ENCODE peak calls at places on chromosome 19, in ten cellular contexts. Q is uterus, D is cardiac muscle cell, M is lower lobe of right lung, N is lung, V is GM13976, A is sigmoid colon, F is RWPE2, X is Peyer's patch, P is transverse colon. O is an unnamed sample.

GRCh38 chr19:38875656-38876345 is 2.3 kb downstream of the RINL start:
- DNase-seq in D (no peak), F (no peak), P (no peak), M (no peak), X (no peak), Q (no peak), A (no peak), N (no peak), V (no peak), O (no peak)

GRCh38 chr19:16361254-16361653 is 36.6 kb downstream of the KLF2 start:
- DNase-seq in P (no peak), V (no peak), A (peak; percentile 81), M (no peak), F (no peak), X (no peak), Q (no peak), N (no peak), D (no peak), O (no peak)

GRCh38 chr19:9940778-9941177 is 4.5 kb upstream of the OLFM2 start:
- DNase-seq in D (no peak), F (no peak), M (no peak), V (no peak), Q (no peak), N (no peak), A (no peak), X (no peak), P (no peak), O (no peak)

GRCh38 chr19:32254128-32254527 is 91.3 kb upstream of the ZNF507 start:
- DNase-seq in N (no peak), X (no peak), F (no peak), A (no peak), D (no peak), Q (no peak), V (no peak), P (no peak), M (no peak), O (no peak)

GRCh38 chr19:31905980-31906948 is 439.1 kb upstream of the ZNF507 start:
- DNase-seq in F (no peak), A (peak; percentile 72), Q (peak; percentile 58), D (no peak), P (peak; percentile 9), X (no peak), V (no peak), M (peak; percentile 49), N (peak; percentile 49), O (no peak)

GRCh38 chr19:47704656-47705055 is 8.6 kb upstream of the EHD2 start:
- DNase-seq in N (no peak), A (no peak), P (no peak), F (no peak), M (no peak), D (no peak), Q (no peak), V (no peak), X (no peak), O (no peak)

GRCh38 chr19:3075605-3076431 is 13.5 kb upstream of the TLE5 start:
- DNase-seq in M (peak; percentile 79), F (no peak), P (peak; percentile 75), X (peak; percentile 62), A (no peak), V (peak; percentile 89), D (peak; percentile 61), Q (no peak), N (peak; percentile 58), O (no peak)

GRCh38 chr19:43525836-43526771 is 897 bp downstream of the ETHE1 start:
- DNase-seq in M (peak; percentile 53), V (no peak), D (peak; percentile 49), N (no peak), X (peak; percentile 48), F (no peak), Q (no peak), A (no peak), P (peak; percentile 86), O (no peak)

GRCh38 chr19:53600217-53600616 is 31.6 kb upstream of the DPRX start:
- DNase-seq in A (no peak), V (no peak), D (no peak), N (no peak), Q (no peak), P (no peak), X (no peak), M (no peak), F (no peak), O (no peak)

GRCh38 chr19:13953021-13953531 is 767 bp downstream of the DCAF15 start:
- DNase-seq in M (no peak), D (no peak), V (no peak), P (peak; percentile 76), A (peak; percentile 66), F (no peak), N (no peak), Q (no peak), X (no peak), O (peak; percentile 18)

GRCh38 chr19:7159105-7159933 is 89.8 kb downstream of the ZNF557 start:
- DNase-seq in Q (peak; percentile 96), X (no peak), N (no peak), F (no peak), D (peak; percentile 48), P (peak; percentile 40), V (no peak), M (no peak), A (peak; percentile 96), O (peak; percentile 55)

GRCh38 chr19:15112385-15112784 is 5.2 kb downstream of the SYDE1 start:
- DNase-seq in F (no peak), P (no peak), A (no peak), M (no peak), N (no peak), V (no peak), X (no peak), Q (no peak), D (no peak), O (no peak)

DNA sequence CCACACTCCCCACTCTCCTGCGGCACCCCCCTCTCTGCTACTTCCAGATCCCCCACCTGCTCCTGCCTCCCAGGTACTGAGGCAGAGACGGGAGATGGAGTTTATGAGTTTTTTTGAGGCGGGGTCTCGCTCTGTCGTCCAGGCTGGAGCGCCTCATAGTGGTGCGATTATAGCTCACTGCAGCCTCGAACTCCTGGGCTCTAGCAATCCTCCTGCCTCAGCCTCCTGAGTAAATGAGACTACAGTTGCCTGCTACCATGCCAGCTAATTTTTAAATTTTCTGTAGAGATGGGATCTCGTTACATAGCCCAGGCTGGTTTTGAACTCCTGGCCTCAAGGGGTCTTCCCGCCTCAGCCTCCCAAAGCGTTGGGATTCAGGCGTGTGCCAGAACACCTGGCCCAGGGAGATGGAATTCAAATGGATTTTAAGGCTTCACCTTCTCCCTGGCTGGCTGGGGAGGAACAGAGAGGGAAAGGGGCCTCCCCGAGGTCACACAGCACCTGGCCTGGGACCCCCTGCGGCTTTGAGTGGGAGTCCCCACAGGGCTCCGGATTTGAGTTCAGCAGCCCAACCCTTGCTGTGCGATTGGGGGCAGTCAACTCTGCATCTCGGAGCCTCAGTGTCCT is 19.5 kb upstream of the TNFAIP8L1 start:
- DNase-seq in V (no peak), P (no peak), M (no peak), X (no peak), N (no peak), A (no peak), Q (no peak), F (no peak), D (no peak), O (no peak)
- TF ChIP-seq CTCF in V (no peak), P (no peak), M (no peak), X (no peak), N (no peak), A (no peak), Q (no peak), F (no peak), D (no peak), O (no peak)

GRCh38 chr19:44552324-44552723 is 22.8 kb upstream of the CEACAM20 start:
- DNase-seq in M (no peak), P (peak; percentile 26), Q (no peak), X (no peak), D (peak; percentile 14), N (peak; percentile 29), A (no peak), F (no peak), V (peak; percentile 33), O (no peak)
- TF ChIP-seq CTCF in M (peak; percentile 46), P (no peak), Q (no peak), X (peak; percentile 49), D (peak; percentile 55), N (no peak), A (no peak), F (peak; percentile 26), V (peak; percentile 23), O (no peak)

DNA sequence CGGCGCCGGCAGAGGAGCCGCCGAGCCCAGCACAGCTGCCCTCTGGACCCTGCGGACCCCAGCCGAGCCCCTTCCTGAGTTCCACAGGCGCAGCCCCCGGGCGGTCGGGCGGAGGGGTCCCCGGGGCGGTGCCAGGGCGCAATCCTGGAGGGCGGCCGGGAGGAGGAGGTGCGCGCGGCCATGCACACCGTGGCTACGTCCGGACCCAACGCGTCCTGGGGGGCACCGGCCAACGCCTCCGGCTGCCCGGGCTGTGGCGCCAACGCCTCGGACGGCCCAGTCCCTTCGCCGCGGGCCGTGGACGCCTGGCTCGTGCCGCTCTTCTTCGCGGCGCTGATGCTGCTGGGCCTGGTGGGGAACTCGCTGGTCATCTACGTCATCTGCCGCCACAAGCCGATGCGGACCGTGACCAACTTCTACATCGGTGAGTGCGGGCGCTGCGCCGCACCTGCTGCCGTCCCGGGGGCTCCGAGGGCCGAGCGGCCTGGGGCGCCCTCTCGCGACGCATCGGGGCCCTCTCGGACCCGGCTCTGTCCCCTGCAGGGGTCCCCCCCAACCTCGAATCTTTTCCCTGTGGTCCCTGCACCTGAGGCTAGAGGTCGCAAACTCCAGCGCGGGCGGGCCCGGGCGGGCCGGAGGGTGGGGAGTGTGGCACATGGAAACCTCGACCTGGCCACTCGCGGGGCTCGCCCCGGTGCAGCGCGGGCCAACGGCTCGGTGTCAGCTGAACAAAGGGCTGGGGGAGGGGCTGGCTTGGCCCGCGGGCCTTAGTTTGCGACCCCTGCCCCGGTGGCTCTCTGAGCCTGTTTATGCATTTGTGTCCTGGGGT is at the start of gene KISS1R:
- DNase-seq in V (peak; percentile 77), P (no peak), A (no peak), F (peak; percentile 58), M (peak; percentile 75), X (peak; percentile 71), Q (no peak), N (no peak), D (peak; percentile 75), O (no peak)
- TF ChIP-seq CTCF in V (peak; percentile 83), P (peak; percentile 44), A (no peak), F (peak; percentile 66), M (peak; percentile 52), X (peak; percentile 42), Q (no peak), N (no peak), D (peak; percentile 44), O (peak; percentile 35)

DNA sequence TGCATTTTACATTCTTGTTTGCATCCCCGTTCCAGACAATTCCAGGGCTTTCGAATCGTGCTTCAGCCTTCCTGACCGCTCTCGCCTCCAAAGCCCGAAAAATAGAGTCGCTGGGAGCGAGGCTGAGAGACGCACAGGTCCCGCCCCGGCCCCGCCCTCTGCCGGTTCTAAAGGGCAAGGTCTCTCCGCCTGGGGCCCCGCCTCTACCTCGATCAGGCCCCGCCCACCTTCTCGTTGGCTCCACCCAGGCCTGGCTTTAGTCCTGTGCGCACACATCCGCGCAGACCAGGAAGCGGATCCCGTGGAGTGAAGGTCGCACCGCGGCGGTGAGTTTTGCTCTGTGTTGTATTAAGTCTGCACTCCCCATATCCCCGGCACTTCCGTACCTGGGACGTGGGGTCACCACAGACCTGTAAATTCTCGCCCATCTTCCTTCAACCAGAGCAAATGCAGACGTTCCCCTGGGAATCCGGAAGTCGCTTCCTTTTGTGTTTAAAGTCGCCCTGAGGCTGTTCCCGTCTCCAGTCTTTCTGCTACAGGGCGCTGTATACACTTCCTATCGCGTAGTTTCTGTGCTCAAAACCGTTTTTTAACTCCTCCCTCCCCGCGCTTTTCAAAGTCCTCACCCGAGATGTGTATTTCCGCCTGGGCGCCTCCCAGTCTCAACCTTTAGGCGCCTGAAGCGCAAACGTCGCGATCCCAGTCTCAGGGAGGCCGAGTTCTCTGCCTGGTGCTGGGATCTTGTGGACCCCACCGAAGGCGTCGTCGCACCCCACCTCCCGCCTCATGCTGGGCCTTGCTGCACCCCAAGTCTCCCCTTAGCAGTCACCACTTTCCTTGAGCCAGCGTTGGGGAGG is at the start of gene ZNF701:
- DNase-seq in V (peak; percentile 90), M (peak; percentile 97), F (peak; percentile 85), N (peak; percentile 95), Q (peak; percentile 96), D (peak; percentile 94), A (peak; percentile 98), X (peak; percentile 96), P (peak; percentile 97), O (peak; percentile 97)
- TF ChIP-seq CTCF in V (no peak), M (peak; percentile 38), F (no peak), N (no peak), Q (peak; percentile 56), D (peak; percentile 17), A (peak; percentile 28), X (peak; percentile 15), P (no peak), O (peak; percentile 52)